ENCODE peak calls at places on chromosomes 7 and 10, in seven cellular contexts. One of them, this sample, is unnamed.

GRCh38 chr7:44103941-44104879 is at the start of gene AEBP1:
- DNase-seq in H9: peak
- DNase-seq in mesenchymal stem cell: peak
- DNase-seq in neuronal stem cell: peak
- DNase-seq in IMR-90: no peak
- DNase-seq in H1: no peak
- DNase-seq in trophoblast cell: no peak
- DNase-seq in this sample: peak

GRCh38 chr10:13808556-13809391 is 222.0 kb downstream of the PRPF18 start:
- DNase-seq in H9: no peak
- DNase-seq in mesenchymal stem cell: no peak
- DNase-seq in neuronal stem cell: no peak
- DNase-seq in IMR-90: peak
- DNase-seq in H1: no peak
- DNase-seq in trophoblast cell: no peak
- DNase-seq in this sample: no peak

GRCh38 chr10:58775960-58776574 is 263.4 kb downstream of the BICC1 start:
- DNase-seq in H9: no peak
- DNase-seq in mesenchymal stem cell: peak
- DNase-seq in neuronal stem cell: no peak
- DNase-seq in IMR-90: peak
- DNase-seq in H1: no peak
- DNase-seq in trophoblast cell: peak
- DNase-seq in this sample: peak

GRCh38 chr7:30997316-30997715 is 33.6 kb downstream of the GHRHR start:
- DNase-seq in H9: no peak
- DNase-seq in mesenchymal stem cell: no peak
- DNase-seq in neuronal stem cell: no peak
- DNase-seq in IMR-90: peak
- DNase-seq in H1: no peak
- DNase-seq in trophoblast cell: peak
- DNase-seq in this sample: no peak

GRCh38 chr10:88990528-88991160 is at the start of gene FAS:
- DNase-seq in H9: peak
- DNase-seq in mesenchymal stem cell: peak
- DNase-seq in neuronal stem cell: peak
- DNase-seq in IMR-90: peak
- DNase-seq in H1: no peak
- DNase-seq in trophoblast cell: peak
- DNase-seq in this sample: peak

GRCh38 chr7:147547252-147547897 is 1043.2 kb upstream of the C7orf33 start:
- DNase-seq in H9: peak
- DNase-seq in mesenchymal stem cell: no peak
- DNase-seq in neuronal stem cell: no peak
- DNase-seq in IMR-90: peak
- DNase-seq in H1: peak
- DNase-seq in trophoblast cell: peak
- DNase-seq in this sample: peak

GRCh38 chr10:89062861-89063260 is 72.3 kb downstream of the FAS start:
- DNase-seq in H9: no peak
- DNase-seq in mesenchymal stem cell: no peak
- DNase-seq in neuronal stem cell: no peak
- DNase-seq in IMR-90: no peak
- DNase-seq in H1: no peak
- DNase-seq in trophoblast cell: no peak
- DNase-seq in this sample: no peak

GRCh38 chr10:113866551-113867394 is 12.3 kb downstream of the NHLRC2 start:
- DNase-seq in H9: no peak
- DNase-seq in mesenchymal stem cell: no peak
- DNase-seq in neuronal stem cell: no peak
- DNase-seq in IMR-90: no peak
- DNase-seq in H1: no peak
- DNase-seq in trophoblast cell: no peak
- DNase-seq in this sample: no peak

GRCh38 chr10:97904026-97904410 is 54.4 kb downstream of the GOLGA7B start:
- DNase-seq in H9: no peak
- DNase-seq in mesenchymal stem cell: no peak
- DNase-seq in neuronal stem cell: no peak
- DNase-seq in IMR-90: no peak
- DNase-seq in H1: no peak
- DNase-seq in trophoblast cell: no peak
- DNase-seq in this sample: no peak

GRCh38 chr7:1922071-1922869 is 252.2 kb downstream of the ELFN1 start:
- DNase-seq in H9: no peak
- DNase-seq in mesenchymal stem cell: no peak
- DNase-seq in neuronal stem cell: no peak
- DNase-seq in IMR-90: peak
- DNase-seq in H1: no peak
- DNase-seq in trophoblast cell: no peak
- DNase-seq in this sample: no peak

GRCh38 chr10:111139567-111139966 is 62.7 kb downstream of the ADRA2A start:
- DNase-seq in H9: no peak
- DNase-seq in mesenchymal stem cell: no peak
- DNase-seq in neuronal stem cell: no peak
- DNase-seq in IMR-90: no peak
- DNase-seq in H1: no peak
- DNase-seq in trophoblast cell: no peak
- DNase-seq in this sample: no peak

GRCh38 chr10:114022751-114023150 is 20.9 kb upstream of the ADRB1 start:
- DNase-seq in H9: no peak
- DNase-seq in mesenchymal stem cell: no peak
- DNase-seq in neuronal stem cell: no peak
- DNase-seq in IMR-90: no peak
- DNase-seq in H1: no peak
- DNase-seq in trophoblast cell: no peak
- DNase-seq in this sample: no peak

GRCh38 chr10:87864497-87865059 is 1.2 kb downstream of the PTEN start:
- DNase-seq in H9: no peak
- DNase-seq in mesenchymal stem cell: peak
- DNase-seq in neuronal stem cell: peak
- DNase-seq in IMR-90: no peak
- DNase-seq in H1: no peak
- DNase-seq in trophoblast cell: no peak
- DNase-seq in this sample: peak

GRCh38 chr7:151539055-151539714 is 19.5 kb upstream of the RHEB start:
- DNase-seq in H9: peak
- DNase-seq in mesenchymal stem cell: peak
- DNase-seq in neuronal stem cell: peak
- DNase-seq in IMR-90: peak
- DNase-seq in H1: no peak
- DNase-seq in trophoblast cell: no peak
- DNase-seq in this sample: peak

GRCh38 chr7:141700848-141701371 is 1.1 kb downstream of the DENND11 start:
- DNase-seq in H9: no peak
- DNase-seq in mesenchymal stem cell: peak
- DNase-seq in neuronal stem cell: no peak
- DNase-seq in IMR-90: no peak
- DNase-seq in H1: no peak
- DNase-seq in trophoblast cell: peak
- DNase-seq in this sample: peak

GRCh38 chr7:88218428-88218745 is 1.5 kb downstream of the SRI start:
- DNase-seq in H9: no peak
- DNase-seq in mesenchymal stem cell: peak
- DNase-seq in neuronal stem cell: no peak
- DNase-seq in IMR-90: no peak
- DNase-seq in H1: no peak
- DNase-seq in trophoblast cell: no peak
- DNase-seq in this sample: no peak

GRCh38 chr7:49403844-49404243 is 369.6 kb upstream of the VWC2 start:
- DNase-seq in H9: no peak
- DNase-seq in mesenchymal stem cell: no peak
- DNase-seq in neuronal stem cell: no peak
- DNase-seq in IMR-90: no peak
- DNase-seq in H1: no peak
- DNase-seq in trophoblast cell: no peak
- DNase-seq in this sample: no peak

GRCh38 chr7:128108641-128109423 is 77.6 kb upstream of the LRRC4 start:
- DNase-seq in H9: no peak
- DNase-seq in mesenchymal stem cell: no peak
- DNase-seq in neuronal stem cell: no peak
- DNase-seq in IMR-90: no peak
- DNase-seq in H1: no peak
- DNase-seq in trophoblast cell: no peak
- DNase-seq in this sample: no peak

GRCh38 chr10:126454045-126454751 is 65.9 kb upstream of the ADAM12 start:
- DNase-seq in H9: no peak
- DNase-seq in mesenchymal stem cell: no peak
- DNase-seq in neuronal stem cell: no peak
- DNase-seq in IMR-90: no peak
- DNase-seq in H1: no peak
- DNase-seq in trophoblast cell: no peak
- DNase-seq in this sample: no peak

GRCh38 chr7:1920266-1920681 is 250.2 kb downstream of the ELFN1 start:
- DNase-seq in H9: no peak
- DNase-seq in mesenchymal stem cell: no peak
- DNase-seq in neuronal stem cell: no peak
- DNase-seq in IMR-90: no peak
- DNase-seq in H1: no peak
- DNase-seq in trophoblast cell: no peak
- DNase-seq in this sample: no peak

GRCh38 chr10:90644165-90644564 is 213.7 kb downstream of the HTR7 start:
- DNase-seq in H9: no peak
- DNase-seq in mesenchymal stem cell: no peak
- DNase-seq in neuronal stem cell: no peak
- DNase-seq in IMR-90: no peak
- DNase-seq in H1: no peak
- DNase-seq in trophoblast cell: peak
- DNase-seq in this sample: no peak

GRCh38 chr7:898855-899681 is 22.7 kb downstream of the GET4 start:
- DNase-seq in H9: peak
- DNase-seq in mesenchymal stem cell: no peak
- DNase-seq in neuronal stem cell: no peak
- DNase-seq in IMR-90: no peak
- DNase-seq in H1: no peak
- DNase-seq in trophoblast cell: no peak
- DNase-seq in this sample: no peak

GRCh38 chr7:113774182-113774807 is 144.5 kb downstream of the PPP1R3A start:
- DNase-seq in H9: no peak
- DNase-seq in mesenchymal stem cell: peak
- DNase-seq in neuronal stem cell: no peak
- DNase-seq in IMR-90: peak
- DNase-seq in H1: no peak
- DNase-seq in trophoblast cell: no peak
- DNase-seq in this sample: peak

GRCh38 chr10:22253578-22253882 is 35.7 kb upstream of the EBLN1 start:
- DNase-seq in H9: no peak
- DNase-seq in mesenchymal stem cell: no peak
- DNase-seq in neuronal stem cell: no peak
- DNase-seq in IMR-90: no peak
- DNase-seq in H1: no peak
- DNase-seq in trophoblast cell: no peak
- DNase-seq in this sample: peak

DNA sequence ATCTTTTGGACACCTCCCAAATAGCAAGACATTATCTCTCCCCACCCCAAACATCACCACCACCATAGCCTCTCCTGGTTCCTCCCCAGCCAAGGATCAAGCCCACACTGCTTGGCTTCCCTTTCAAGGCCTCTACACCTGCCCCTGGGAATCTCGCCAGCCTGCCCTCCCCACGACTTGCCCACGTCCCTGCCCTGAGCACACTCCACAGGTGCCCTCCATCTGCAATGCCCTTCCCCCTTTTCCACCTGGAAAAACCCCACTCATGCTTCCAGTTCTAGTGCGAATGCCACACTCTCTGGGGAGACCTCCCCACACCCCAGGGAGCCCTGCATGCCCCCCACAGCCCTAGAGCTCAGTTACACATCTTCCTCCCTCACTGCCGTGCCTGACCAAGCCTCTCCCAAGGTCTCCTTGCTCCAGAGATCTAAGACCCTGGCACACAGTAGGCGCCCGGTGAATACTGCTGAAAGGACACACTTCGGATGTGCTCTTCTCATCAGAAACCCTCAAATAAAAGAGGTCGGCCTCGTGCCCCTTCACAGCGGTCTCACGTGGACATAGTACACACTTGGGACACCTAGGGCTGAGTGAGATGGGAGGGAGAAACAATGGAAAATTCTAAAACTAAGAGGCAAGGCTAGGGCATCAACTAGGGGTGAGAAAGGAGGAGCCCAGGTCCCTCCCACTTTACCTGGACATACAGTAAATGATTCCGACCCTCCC is 91.4 kb downstream of the DLG5 start:
- DNase-seq in H9: no peak
- DNase-seq in mesenchymal stem cell: no peak
- DNase-seq in neuronal stem cell: no peak
- DNase-seq in IMR-90: no peak
- DNase-seq in H1: no peak
- DNase-seq in trophoblast cell: no peak
- DNase-seq in this sample: no peak
- H3K23ac ChIP-seq in H9: no peak
- H3K23ac ChIP-seq in mesenchymal stem cell: no peak
- H3K23ac ChIP-seq in neuronal stem cell: peak
- H3K23ac ChIP-seq in IMR-90: no peak
- H3K23ac ChIP-seq in H1: no peak
- H3K23ac ChIP-seq in trophoblast cell: no peak
- H3K23ac ChIP-seq in this sample: no peak

GRCh38 chr10:51602326-51602725 is 97.1 kb downstream of the CSTF2T start:
- DNase-seq in H9: no peak
- DNase-seq in mesenchymal stem cell: peak
- DNase-seq in neuronal stem cell: no peak
- DNase-seq in IMR-90: peak
- DNase-seq in H1: no peak
- DNase-seq in trophoblast cell: no peak
- DNase-seq in this sample: no peak
- H2BK120ac ChIP-seq in H9: no peak
- H2BK120ac ChIP-seq in mesenchymal stem cell: no peak
- H2BK120ac ChIP-seq in neuronal stem cell: no peak
- H2BK120ac ChIP-seq in IMR-90: no peak
- H2BK120ac ChIP-seq in H1: no peak
- H2BK120ac ChIP-seq in trophoblast cell: no peak
- H2BK120ac ChIP-seq in this sample: no peak

GRCh38 chr10:21234761-21235160 is 290.7 kb downstream of the SKIDA1 start:
- DNase-seq in H9: no peak
- DNase-seq in mesenchymal stem cell: no peak
- DNase-seq in neuronal stem cell: no peak
- DNase-seq in IMR-90: no peak
- DNase-seq in H1: no peak
- DNase-seq in trophoblast cell: no peak
- DNase-seq in this sample: no peak
- H3K23ac ChIP-seq in H9: no peak
- H3K23ac ChIP-seq in mesenchymal stem cell: no peak
- H3K23ac ChIP-seq in neuronal stem cell: no peak
- H3K23ac ChIP-seq in IMR-90: no peak
- H3K23ac ChIP-seq in H1: no peak
- H3K23ac ChIP-seq in trophoblast cell: no peak
- H3K23ac ChIP-seq in this sample: no peak

GRCh38 chr10:132313865-132314264 is 6.1 kb upstream of the STK32C start:
- DNase-seq in H9: no peak
- DNase-seq in mesenchymal stem cell: no peak
- DNase-seq in neuronal stem cell: no peak
- DNase-seq in IMR-90: no peak
- DNase-seq in H1: no peak
- DNase-seq in trophoblast cell: no peak
- DNase-seq in this sample: no peak
- H2BK120ac ChIP-seq in H9: no peak
- H2BK120ac ChIP-seq in mesenchymal stem cell: no peak
- H2BK120ac ChIP-seq in neuronal stem cell: no peak
- H2BK120ac ChIP-seq in IMR-90: no peak
- H2BK120ac ChIP-seq in H1: no peak
- H2BK120ac ChIP-seq in trophoblast cell: no peak
- H2BK120ac ChIP-seq in this sample: no peak

This sample was measured in mesendoderm.